ENCODE peak calls at places on chromosome 19, in seven cellular contexts. One of them, this sample, is unnamed.

GRCh38 chr19:50333235-50333736 is 4.1 kb upstream of the KCNC3 start:
- DNase-seq in SK-N-DZ: peak; percentile 31
- DNase-seq in heart left ventricle: peak; percentile 88
- DNase-seq in NCI-H2081: peak; percentile 68
- DNase-seq in Calu3: peak; percentile 94
- DNase-seq in T-helper 17 cell: peak; percentile 78
- DNase-seq in neural crest cell: peak; percentile 72
- DNase-seq in this sample: peak; percentile 89

GRCh38 chr19:41999878-42000208 is 5.8 kb upstream of the ATP1A3 start:
- DNase-seq in SK-N-DZ: no peak
- DNase-seq in heart left ventricle: no peak
- DNase-seq in NCI-H2081: no peak
- DNase-seq in Calu3: no peak
- DNase-seq in T-helper 17 cell: no peak
- DNase-seq in neural crest cell: no peak
- DNase-seq in this sample: no peak

GRCh38 chr19:1312732-1313694 is 27.3 kb downstream of the EFNA2 start:
- DNase-seq in SK-N-DZ: no peak
- DNase-seq in heart left ventricle: no peak
- DNase-seq in NCI-H2081: no peak
- DNase-seq in Calu3: peak; percentile 72
- DNase-seq in T-helper 17 cell: no peak
- DNase-seq in neural crest cell: no peak
- DNase-seq in this sample: no peak

GRCh38 chr19:53655042-53655665 is 23.4 kb downstream of the DPRX start:
- DNase-seq in SK-N-DZ: no peak
- DNase-seq in heart left ventricle: no peak
- DNase-seq in NCI-H2081: no peak
- DNase-seq in Calu3: no peak
- DNase-seq in T-helper 17 cell: no peak
- DNase-seq in neural crest cell: no peak
- DNase-seq in this sample: no peak

GRCh38 chr19:45470147-45471081 is 2.6 kb downstream of the FOSB start:
- DNase-seq in SK-N-DZ: no peak
- DNase-seq in heart left ventricle: peak; percentile 26
- DNase-seq in NCI-H2081: no peak
- DNase-seq in Calu3: peak; percentile 59
- DNase-seq in T-helper 17 cell: no peak
- DNase-seq in neural crest cell: no peak
- DNase-seq in this sample: no peak

GRCh38 chr19:57382806-57383488 is 6.7 kb upstream of the ZNF548 start:
- DNase-seq in SK-N-DZ: no peak
- DNase-seq in heart left ventricle: no peak
- DNase-seq in NCI-H2081: no peak
- DNase-seq in Calu3: no peak
- DNase-seq in T-helper 17 cell: no peak
- DNase-seq in neural crest cell: no peak
- DNase-seq in this sample: no peak

GRCh38 chr19:17611462-17612244 is 56.2 kb downstream of the COLGALT1 start:
- DNase-seq in SK-N-DZ: no peak
- DNase-seq in heart left ventricle: no peak
- DNase-seq in NCI-H2081: no peak
- DNase-seq in Calu3: no peak
- DNase-seq in T-helper 17 cell: no peak
- DNase-seq in neural crest cell: no peak
- DNase-seq in this sample: no peak

GRCh38 chr19:7250951-7251350 is 43.3 kb downstream of the INSR start:
- DNase-seq in SK-N-DZ: no peak
- DNase-seq in heart left ventricle: no peak
- DNase-seq in NCI-H2081: no peak
- DNase-seq in Calu3: no peak
- DNase-seq in T-helper 17 cell: no peak
- DNase-seq in neural crest cell: no peak
- DNase-seq in this sample: no peak

GRCh38 chr19:58474997-58475713 is 997 bp upstream of the ZNF446 start:
- DNase-seq in SK-N-DZ: no peak
- DNase-seq in heart left ventricle: no peak
- DNase-seq in NCI-H2081: no peak
- DNase-seq in Calu3: no peak
- DNase-seq in T-helper 17 cell: no peak
- DNase-seq in neural crest cell: no peak
- DNase-seq in this sample: no peak

GRCh38 chr19:5024282-5024681 is 55.4 kb downstream of the KDM4B start:
- DNase-seq in SK-N-DZ: no peak
- DNase-seq in heart left ventricle: no peak
- DNase-seq in NCI-H2081: no peak
- DNase-seq in Calu3: no peak
- DNase-seq in T-helper 17 cell: no peak
- DNase-seq in neural crest cell: no peak
- DNase-seq in this sample: no peak

GRCh38 chr19:52638601-52639000 is 446 bp upstream of the ZNF83 start:
- DNase-seq in SK-N-DZ: peak; percentile 42
- DNase-seq in heart left ventricle: peak; percentile 17
- DNase-seq in NCI-H2081: no peak
- DNase-seq in Calu3: no peak
- DNase-seq in T-helper 17 cell: no peak
- DNase-seq in neural crest cell: no peak
- DNase-seq in this sample: no peak

GRCh38 chr19:32403291-32403995 is 2.1 kb upstream of the DPY19L3 start:
- DNase-seq in SK-N-DZ: no peak
- DNase-seq in heart left ventricle: no peak
- DNase-seq in NCI-H2081: no peak
- DNase-seq in Calu3: no peak
- DNase-seq in T-helper 17 cell: no peak
- DNase-seq in neural crest cell: no peak
- DNase-seq in this sample: no peak

GRCh38 chr19:4732680-4733114 is 9.1 kb upstream of the DPP9 start:
- DNase-seq in SK-N-DZ: peak; percentile 59
- DNase-seq in heart left ventricle: no peak
- DNase-seq in NCI-H2081: peak; percentile 75
- DNase-seq in Calu3: peak; percentile 43
- DNase-seq in T-helper 17 cell: no peak
- DNase-seq in neural crest cell: peak; percentile 33
- DNase-seq in this sample: peak; percentile 44